ENCODE peak calls at places on chromosomes 16 and 17, in eight cellular contexts. F, M, E, G, I, N, X and Y are unnamed samples.
A peak's percentile ranks its signal among the peaks of the same experiment; 100 is the strongest.

GRCh38 chr16:29943846-29944669 is 17.8 kb upstream of the TMEM219 start:
- DNase-seq in F (no peak), M (no peak), E (peak; percentile 98), G (peak; percentile 94), I (no peak), N (peak; percentile 99), X (no peak), Y (peak; percentile 86)

GRCh38 chr17:82751571-82752370 is at the start of gene TBCD:
- DNase-seq in F (peak; percentile 94), M (peak; percentile 94), E (no peak), G (peak; percentile 85), I (peak; percentile 83), N (peak; percentile 69), X (peak; percentile 87), Y (peak; percentile 100)

GRCh38 chr17:36862116-36862920 is 75.0 kb upstream of the LHX1 start:
- DNase-seq in F (no peak), M (no peak), E (no peak), G (no peak), I (no peak), N (no peak), X (no peak), Y (no peak)

GRCh38 chr17:64687959-64688358 is 25.9 kb upstream of the SMURF2 start:
- DNase-seq in F (no peak), M (no peak), E (no peak), G (no peak), I (no peak), N (peak; percentile 75), X (no peak), Y (peak; percentile 47)

GRCh38 chr17:77843878-77844260 is 114.6 kb upstream of the TNRC6C start:
- DNase-seq in F (no peak), M (no peak), E (no peak), G (no peak), I (no peak), N (no peak), X (no peak), Y (no peak)

GRCh38 chr16:48206594-48207242 is 37.4 kb upstream of the LONP2 start:
- DNase-seq in F (no peak), M (no peak), E (no peak), G (no peak), I (no peak), N (no peak), X (no peak), Y (peak; percentile 29)

GRCh38 chr16:9176547-9177418 is 85.3 kb downstream of the HAPSTR1 start:
- DNase-seq in F (no peak), M (no peak), E (no peak), G (no peak), I (peak; percentile 76), N (no peak), X (no peak), Y (no peak)

GRCh38 chr16:78257376-78257728 is 157.9 kb downstream of the WWOX start:
- DNase-seq in F (no peak), M (no peak), E (no peak), G (no peak), I (no peak), N (no peak), X (no peak), Y (no peak)

GRCh38 chr16:11619327-11619851 is 32.7 kb upstream of the LITAF start:
- DNase-seq in F (peak; percentile 78), M (no peak), E (no peak), G (no peak), I (no peak), N (no peak), X (peak; percentile 12), Y (no peak)

GRCh38 chr16:87252269-87252970 is 64.8 kb downstream of the C16orf95 start:
- DNase-seq in F (no peak), M (no peak), E (no peak), G (no peak), I (no peak), N (no peak), X (no peak), Y (no peak)

GRCh38 chr16:81431554-81432353 is 12.9 kb upstream of the CMIP start:
- DNase-seq in F (no peak), M (no peak), E (no peak), G (no peak), I (no peak), N (peak; percentile 89), X (no peak), Y (peak; percentile 47)

GRCh38 chr16:2968368-2968737 is 795 bp upstream of the PAQR4 start:
- DNase-seq in F (peak; percentile 71), M (peak; percentile 52), E (no peak), G (peak; percentile 83), I (no peak), N (no peak), X (no peak), Y (no peak)

GRCh38 chr17:1676401-1676800 is 8.3 kb downstream of the PRPF8 start:
- DNase-seq in F (no peak), M (no peak), E (no peak), G (no peak), I (no peak), N (no peak), X (no peak), Y (no peak)

GRCh38 chr16:30369091-30369937 is 980 bp downstream of the TBC1D10B start:
- DNase-seq in F (no peak), M (no peak), E (no peak), G (no peak), I (no peak), N (no peak), X (no peak), Y (no peak)

GRCh38 chr17:41020346-41020745 is 6.7 kb downstream of the KRTAP1-5 start:
- DNase-seq in F (no peak), M (no peak), E (no peak), G (peak; percentile 61), I (no peak), N (no peak), X (no peak), Y (no peak)

GRCh38 chr16:84916850-84917249 is 94.5 kb downstream of the ZDHHC7 start:
- DNase-seq in F (no peak), M (peak; percentile 24), E (no peak), G (no peak), I (no peak), N (no peak), X (no peak), Y (no peak)

GRCh38 chr17:42928714-42929496 is 28.3 kb downstream of the G6PC1 start:
- DNase-seq in F (peak; percentile 87), M (no peak), E (peak; percentile 45), G (peak; percentile 62), I (no peak), N (peak; percentile 80), X (no peak), Y (peak; percentile 76)

GRCh38 chr16:86816930-86817625 is 238.7 kb downstream of the FOXL1 start:
- DNase-seq in F (no peak), M (no peak), E (no peak), G (no peak), I (no peak), N (no peak), X (no peak), Y (no peak)

GRCh38 chr16:13992322-13992721 is 72.4 kb downstream of the ERCC4 start:
- DNase-seq in F (no peak), M (no peak), E (no peak), G (no peak), I (no peak), N (no peak), X (no peak), Y (no peak)